ENCODE peak calls at places on chromosomes 5 and 9, in eight cellular contexts. One of them, this sample, is unnamed.

GRCh38 chr5:33195431-33196128 is 245.2 kb upstream of the TARS1 start:
- DNase-seq in lung: no peak
- DNase-seq in ecto neural progenitor cell: no peak
- DNase-seq in hypothalamus: no peak
- DNase-seq in caudate nucleus: no peak
- DNase-seq in neural progenitor cell: no peak
- DNase-seq in amygdala: no peak
- DNase-seq in choroid plexus epithelial cell: peak
- DNase-seq in this sample: no peak

GRCh38 chr5:170248635-170249227 is 15.9 kb downstream of the C5orf58 start:
- DNase-seq in lung: no peak
- DNase-seq in ecto neural progenitor cell: no peak
- DNase-seq in hypothalamus: no peak
- DNase-seq in caudate nucleus: no peak
- DNase-seq in neural progenitor cell: no peak
- DNase-seq in amygdala: no peak
- DNase-seq in choroid plexus epithelial cell: no peak
- DNase-seq in this sample: no peak

GRCh38 chr9:137156567-137157375 is 13.1 kb downstream of the LRRC26 start:
- DNase-seq in lung: no peak
- DNase-seq in ecto neural progenitor cell: peak
- DNase-seq in hypothalamus: peak
- DNase-seq in caudate nucleus: peak
- DNase-seq in neural progenitor cell: peak
- DNase-seq in amygdala: no peak
- DNase-seq in choroid plexus epithelial cell: peak
- DNase-seq in this sample: peak

GRCh38 chr5:95181650-95182049 is 103.2 kb downstream of the MCTP1 start:
- DNase-seq in lung: no peak
- DNase-seq in ecto neural progenitor cell: no peak
- DNase-seq in hypothalamus: no peak
- DNase-seq in caudate nucleus: no peak
- DNase-seq in neural progenitor cell: no peak
- DNase-seq in amygdala: no peak
- DNase-seq in choroid plexus epithelial cell: no peak
- DNase-seq in this sample: no peak

GRCh38 chr5:73544429-73545402 is 20.7 kb downstream of the ANKRA2 start:
- DNase-seq in lung: peak
- DNase-seq in ecto neural progenitor cell: no peak
- DNase-seq in hypothalamus: no peak
- DNase-seq in caudate nucleus: no peak
- DNase-seq in neural progenitor cell: no peak
- DNase-seq in amygdala: no peak
- DNase-seq in choroid plexus epithelial cell: peak
- DNase-seq in this sample: no peak

GRCh38 chr5:145925353-145925752 is 11.0 kb upstream of the SH3RF2 start:
- DNase-seq in lung: no peak
- DNase-seq in ecto neural progenitor cell: no peak
- DNase-seq in hypothalamus: no peak
- DNase-seq in caudate nucleus: no peak
- DNase-seq in neural progenitor cell: peak
- DNase-seq in amygdala: no peak
- DNase-seq in choroid plexus epithelial cell: peak
- DNase-seq in this sample: no peak

GRCh38 chr5:10331341-10331796 is 22.1 kb upstream of the MARCHF6 start:
- DNase-seq in lung: peak
- DNase-seq in ecto neural progenitor cell: no peak
- DNase-seq in hypothalamus: peak
- DNase-seq in caudate nucleus: no peak
- DNase-seq in neural progenitor cell: no peak
- DNase-seq in amygdala: no peak
- DNase-seq in choroid plexus epithelial cell: peak
- DNase-seq in this sample: no peak

GRCh38 chr5:219492-219891 is 1.4 kb downstream of the SDHA start:
- DNase-seq in lung: no peak
- DNase-seq in ecto neural progenitor cell: no peak
- DNase-seq in hypothalamus: no peak
- DNase-seq in caudate nucleus: no peak
- DNase-seq in neural progenitor cell: peak
- DNase-seq in amygdala: no peak
- DNase-seq in choroid plexus epithelial cell: peak
- DNase-seq in this sample: no peak

GRCh38 chr9:130398487-130399240 is 46.1 kb upstream of the ASS1 start:
- DNase-seq in lung: no peak
- DNase-seq in ecto neural progenitor cell: no peak
- DNase-seq in hypothalamus: no peak
- DNase-seq in caudate nucleus: no peak
- DNase-seq in neural progenitor cell: no peak
- DNase-seq in amygdala: no peak
- DNase-seq in choroid plexus epithelial cell: no peak
- DNase-seq in this sample: no peak

GRCh38 chr9:134317431-134318414 is 8.5 kb upstream of the RXRA start:
- DNase-seq in lung: no peak
- DNase-seq in ecto neural progenitor cell: no peak
- DNase-seq in hypothalamus: no peak
- DNase-seq in caudate nucleus: no peak
- DNase-seq in neural progenitor cell: no peak
- DNase-seq in amygdala: no peak
- DNase-seq in choroid plexus epithelial cell: no peak
- DNase-seq in this sample: no peak

GRCh38 chr9:38328765-38329164 is 63.7 kb upstream of the ALDH1B1 start:
- DNase-seq in lung: no peak
- DNase-seq in ecto neural progenitor cell: no peak
- DNase-seq in hypothalamus: no peak
- DNase-seq in caudate nucleus: no peak
- DNase-seq in neural progenitor cell: no peak
- DNase-seq in amygdala: no peak
- DNase-seq in choroid plexus epithelial cell: no peak
- DNase-seq in this sample: no peak

GRCh38 chr5:63564789-63565188 is 397.5 kb downstream of the HTR1A start:
- DNase-seq in lung: no peak
- DNase-seq in ecto neural progenitor cell: no peak
- DNase-seq in hypothalamus: no peak
- DNase-seq in caudate nucleus: no peak
- DNase-seq in neural progenitor cell: no peak
- DNase-seq in amygdala: no peak
- DNase-seq in choroid plexus epithelial cell: no peak
- DNase-seq in this sample: no peak

GRCh38 chr5:174078416-174078815 is 32.9 kb downstream of the NSG2 start:
- DNase-seq in lung: no peak
- DNase-seq in ecto neural progenitor cell: no peak
- DNase-seq in hypothalamus: no peak
- DNase-seq in caudate nucleus: no peak
- DNase-seq in neural progenitor cell: no peak
- DNase-seq in amygdala: no peak
- DNase-seq in choroid plexus epithelial cell: no peak
- DNase-seq in this sample: no peak